ENCODE peak calls at places on chromosomes 12 and 14, in four cellular contexts. E is ovary, S is astrocyte of the spinal cord, W is cardiac muscle cell. H is an unnamed sample.

GRCh38 chr14:101215936-101216335 is 312.4 kb upstream of the RTL1 start:
- DNase-seq in E (peak), W (no peak), S (no peak), H (no peak)

GRCh38 chr12:117165342-117165741 is 24.9 kb downstream of the FBXO21 start:
- DNase-seq in S (no peak), E (no peak), W (no peak), H (no peak)

GRCh38 chr12:45369065-45369464 is 153.2 kb downstream of the ANO6 start:
- DNase-seq in W (peak), E (no peak), S (peak), H (no peak)

GRCh38 chr12:53791735-53792326 is 40.1 kb upstream of the CISTR start:
- DNase-seq in E (no peak), S (no peak), W (no peak), H (peak)

GRCh38 chr12:124562796-124563181 is 4.6 kb downstream of the NCOR2 start:
- DNase-seq in E (no peak), S (no peak), W (no peak), H (no peak)

GRCh38 chr14:71932229-71932951 is at the start of gene RGS6:
- DNase-seq in E (no peak), W (peak), S (no peak), H (no peak)

GRCh38 chr14:84312551-84312950 is 1217.4 kb upstream of the FLRT2 start:
- DNase-seq in S (no peak), W (no peak), E (no peak), H (no peak)

GRCh38 chr12:111185206-111185888 is 183.5 kb downstream of the PHETA1 start:
- DNase-seq in S (no peak), W (no peak), E (no peak), H (no peak)

GRCh38 chr12:1473418-1473817 is 121.0 kb downstream of the FBXL14 start:
- DNase-seq in W (no peak), E (no peak), S (no peak), H (no peak)

GRCh38 chr12:24668563-24668962 is 280.3 kb downstream of the BCAT1 start:
- DNase-seq in S (no peak), W (peak), E (no peak), H (no peak)

GRCh38 chr12:110694330-110694891 is 5.5 kb upstream of the HVCN1 start:
- DNase-seq in W (peak), S (no peak), E (no peak), H (no peak)

GRCh38 chr14:102590667-102591099 is 1.8 kb upstream of the RCOR1 start:
- DNase-seq in S (peak), E (peak), W (peak), H (peak)
- H3K4me3 ChIP-seq in S (peak), E (peak), W (peak), H (peak)

DNA sequence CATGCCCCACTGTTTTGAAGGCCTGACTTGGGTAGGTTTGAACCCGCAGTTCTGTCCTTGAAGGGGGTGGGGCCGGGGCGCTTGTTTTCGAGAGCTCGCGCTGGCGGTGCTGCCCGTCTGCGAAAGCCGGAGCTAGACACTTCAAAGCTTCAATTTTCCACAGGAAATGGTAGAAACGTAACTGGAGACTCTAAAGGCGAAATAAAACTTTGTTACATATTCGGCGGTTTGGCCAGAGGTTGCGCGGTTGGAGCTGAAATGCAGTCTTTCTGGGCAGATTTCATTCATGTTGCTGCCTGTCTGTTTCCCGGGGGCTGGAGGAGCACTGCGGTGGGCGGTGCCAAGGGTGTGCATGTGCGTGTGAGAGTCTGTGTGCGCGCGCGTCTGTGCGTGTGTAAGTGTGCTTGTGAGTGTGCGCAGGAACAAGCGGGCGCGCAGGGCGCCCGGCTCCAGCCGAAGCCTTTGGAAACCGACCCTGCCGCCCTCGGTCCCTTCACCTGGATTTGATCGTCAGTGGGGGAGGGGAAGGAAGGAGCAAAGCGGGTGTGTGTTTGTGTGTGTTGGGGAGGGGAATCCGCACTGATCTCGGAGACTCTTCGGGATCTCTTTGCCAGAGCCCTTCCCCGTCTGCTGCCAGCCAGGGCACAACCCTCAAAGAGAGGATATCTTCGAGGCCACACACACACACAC is 227.7 kb upstream of the CRY1 start:
- DNase-seq in E (no peak), W (peak), S (peak), H (peak)
- H3K4me3 ChIP-seq in E (no peak), W (peak), S (peak), H (no peak)

DNA sequence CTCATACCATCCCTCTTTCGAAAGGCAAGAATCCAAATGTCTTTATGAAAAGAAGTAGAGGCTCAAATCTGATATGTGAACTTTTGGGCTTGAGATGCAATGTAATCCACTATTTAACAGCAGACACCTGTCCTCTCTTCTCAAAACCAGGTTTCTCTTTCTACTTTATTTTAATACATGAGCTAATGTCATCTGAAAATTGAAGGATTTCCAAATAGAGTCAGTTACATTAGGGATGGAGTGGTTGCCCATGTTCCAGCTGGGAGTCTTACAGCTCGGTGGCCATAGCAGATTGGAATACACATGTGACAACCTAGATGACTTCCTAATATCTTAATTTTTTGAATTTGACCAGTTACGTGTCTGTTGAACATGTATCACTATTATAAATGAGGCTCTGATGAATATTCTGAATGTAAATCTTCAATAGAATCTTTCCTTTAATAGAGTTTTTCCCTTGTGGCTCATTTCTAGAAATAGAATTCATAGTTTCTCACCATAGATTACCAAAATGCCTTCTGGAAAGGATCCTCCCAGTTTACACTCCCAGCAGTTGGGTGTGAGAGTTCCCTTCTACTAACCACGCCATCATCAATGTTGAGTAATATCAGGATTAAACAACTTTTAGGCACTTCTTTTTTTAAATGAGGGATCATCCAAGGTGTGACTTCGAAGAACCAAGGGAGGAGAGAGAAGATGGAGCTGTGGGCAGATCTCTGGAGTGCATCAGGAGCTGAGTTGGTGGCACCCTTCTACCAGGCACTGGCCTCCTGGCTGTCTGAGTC is 49.2 kb downstream of the GPR135 start:
- DNase-seq in E (no peak), S (no peak), W (no peak), H (no peak)
- H3K4me3 ChIP-seq in E (no peak), S (no peak), W (no peak), H (no peak)

DNA sequence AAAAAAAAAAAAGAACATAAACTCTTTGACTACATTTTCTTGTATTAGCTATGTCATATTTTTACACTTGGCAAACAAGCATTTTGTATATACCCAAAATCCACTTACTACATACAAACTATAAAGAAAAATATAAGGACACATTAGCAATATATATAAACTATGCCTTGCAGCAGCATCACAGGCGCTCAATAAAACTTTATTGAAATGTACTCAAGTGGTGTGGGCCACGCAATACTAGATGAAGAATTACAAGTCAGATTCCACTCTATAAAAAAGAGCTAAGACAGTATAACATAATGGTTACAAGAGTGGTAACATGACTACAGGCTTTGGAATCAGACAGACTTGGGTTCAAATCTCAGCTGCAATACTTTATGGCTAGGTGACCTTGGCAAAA is 3.1 kb upstream of the AP4S1 start:
- DNase-seq in E (no peak), W (no peak), S (no peak), H (no peak)
- H3K4me3 ChIP-seq in E (no peak), W (no peak), S (no peak), H (no peak)

H was measured in Caco-2.